ENCODE peak calls at places on chromosomes 7 and 10, in four cellular contexts. Z is mammary epithelial cell, Y is adipocyte, R is aorta. D is an unnamed sample.

GRCh38 chr10:5806745-5807144 is 6.5 kb downstream of the GDI2 start:
- DNase-seq in Y (no peak), R (no peak), Z (no peak), D (no peak)

GRCh38 chr10:62011558-62011957 is 110.1 kb downstream of the ARID5B start:
- DNase-seq in R (no peak), Y (no peak), Z (no peak), D (no peak)

GRCh38 chr10:36451391-36451790 is 674.0 kb upstream of the ANKRD30A start:
- DNase-seq in R (no peak), Z (no peak), Y (no peak), D (no peak)

GRCh38 chr7:121530251-121531174 is 134.4 kb upstream of the FAM3C start:
- DNase-seq in Y (peak; percentile 75), R (no peak), Z (peak; percentile 99), D (peak; percentile 60)

GRCh38 chr10:131083915-131084790 is 227.4 kb downstream of the TCERG1L start:
- DNase-seq in Y (no peak), R (no peak), Z (no peak), D (no peak)

GRCh38 chr10:6178581-6178980 is 24.2 kb upstream of the PFKFB3 start:
- DNase-seq in Z (no peak), R (no peak), Y (no peak), D (no peak)

GRCh38 chr7:90271753-90272152 is 26.8 kb downstream of the CFAP69 start:
- DNase-seq in Z (peak; percentile 7), Y (peak; percentile 84), R (no peak), D (no peak)

GRCh38 chr10:118594392-118595063 is 920 bp downstream of the PRLHR start:
- DNase-seq in Y (no peak), R (peak; percentile 77), Z (peak; percentile 57), D (no peak)

GRCh38 chr7:18469332-18469731 is 26.2 kb upstream of the HDAC9 start:
- DNase-seq in Z (no peak), Y (no peak), R (no peak), D (no peak)

GRCh38 chr7:100157334-100158228 is 942 bp downstream of the TRAPPC14 start:
- DNase-seq in R (no peak), Y (peak; percentile 61), Z (peak; percentile 74), D (no peak)

GRCh38 chr7:7972128-7972527 is 3.5 kb downstream of the GLCCI1 start:
- DNase-seq in Z (no peak), Y (peak; percentile 38), R (no peak), D (no peak)
- H3K4me1 ChIP-seq in Z (peaks cover 2% of the 10 kb centered on the region), Y (peaks cover 17% of the 10 kb centered on the region), R (peaks cover 2% of the 10 kb centered on the region), D (peaks cover 14% of the 10 kb centered on the region)

GRCh38 chr7:150627959-150628358 is 4.2 kb downstream of the GIMAP6 start:
- DNase-seq in R (peak; percentile 59), Z (no peak), Y (no peak), D (no peak)

GRCh38 chr7:150633926-150634325 is 1.7 kb upstream of the GIMAP6 start:
- DNase-seq in Y (no peak), Z (no peak), R (no peak), D (no peak)

GRCh38 chr7:150631866-150632864 is at the start of gene GIMAP6:
- DNase-seq in R (no peak), Y (no peak), Z (no peak), D (no peak)

GRCh38 chr7:150629347-150629746 is 2.8 kb downstream of the GIMAP6 start:
- DNase-seq in Y (no peak), R (peak; percentile 61), Z (no peak), D (no peak)

DNA sequence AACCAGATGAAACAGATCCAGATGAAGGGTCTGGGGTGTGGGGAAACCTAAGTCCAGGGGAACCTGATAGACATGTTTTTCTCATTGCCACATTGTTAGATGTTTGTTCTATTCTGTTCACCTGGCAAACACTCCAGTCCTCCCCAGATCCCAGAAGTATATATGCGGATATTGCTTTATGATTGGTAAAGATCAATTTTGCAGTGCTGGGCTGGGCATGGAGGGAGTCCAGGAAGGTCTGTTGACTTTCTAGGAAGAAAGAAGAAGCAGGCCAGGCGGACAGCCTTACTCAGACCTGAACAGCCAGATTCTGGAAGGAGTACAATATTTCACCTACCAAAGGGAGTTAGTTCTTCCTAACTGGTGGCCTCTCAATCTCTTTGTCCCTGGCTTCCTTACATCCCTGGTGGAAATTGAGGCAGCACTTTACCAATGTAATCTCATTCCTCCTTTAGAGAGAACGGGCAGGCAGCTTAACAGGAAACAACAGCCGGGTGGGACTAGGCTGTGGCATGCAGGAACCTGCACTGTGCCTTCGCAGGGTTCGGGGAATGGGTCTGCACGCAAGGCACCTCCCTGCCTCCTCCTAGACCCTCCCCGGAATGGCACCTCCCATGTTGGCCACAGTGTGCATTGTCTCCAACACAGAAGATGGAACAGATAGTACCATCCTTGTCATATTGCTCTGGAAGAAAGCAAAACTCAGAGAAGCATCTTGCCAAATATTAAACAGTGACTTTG is 931 bp downstream of the GIMAP6 start:
- DNase-seq in Y (no peak), Z (no peak), R (no peak), D (no peak)
- H3K4me1 ChIP-seq in Y (no peaks in the 10 kb centered on the region), Z (no peaks in the 10 kb centered on the region), R (no peaks in the 10 kb centered on the region), D (no peaks in the 10 kb centered on the region)

GRCh38 chr7:30313793-30314192 is 29.4 kb downstream of the ZNRF2 start:
- DNase-seq in R (no peak), Z (no peak), Y (no peak), D (no peak)
- H3K4me1 ChIP-seq in R (no peaks in the 10 kb centered on the region), Z (peaks cover 40% of the 10 kb centered on the region), Y (no peaks in the 10 kb centered on the region), D (peaks cover 35% of the 10 kb centered on the region)

GRCh38 chr10:124674768-124675222 is 69.4 kb downstream of the FAM53B start:
- DNase-seq in Y (no peak), R (no peak), Z (no peak), D (no peak)
- H3K4me1 ChIP-seq in Y (peaks cover 74% of the 10 kb centered on the region), R (no peaks in the 10 kb centered on the region), Z (peaks cover 17% of the 10 kb centered on the region), D (no peaks in the 10 kb centered on the region)

DNA sequence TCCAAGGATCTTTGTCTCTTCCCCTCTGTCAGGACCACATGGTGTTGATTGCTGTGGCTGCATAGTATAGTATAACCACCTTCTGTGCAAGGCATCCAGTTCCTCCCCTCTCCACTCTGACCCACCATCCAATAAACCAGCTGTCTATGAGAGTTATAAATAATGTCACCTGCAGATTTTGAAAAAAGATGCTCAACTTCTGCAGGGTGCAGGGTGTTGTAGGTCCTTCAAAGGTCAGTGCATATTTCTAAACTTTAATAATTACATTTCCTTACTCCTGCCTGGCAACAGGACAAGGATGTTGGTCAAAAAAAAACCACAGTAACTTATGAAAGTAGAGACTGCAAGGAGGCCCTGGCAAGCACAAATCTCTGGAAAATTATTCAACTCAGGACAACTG is 166.2 kb downstream of the PKD1L1 start:
- DNase-seq in R (no peak), Z (no peak), Y (peak; percentile 45), D (no peak)
- H3K4me1 ChIP-seq in R (peaks cover 16% of the 10 kb centered on the region), Z (peaks cover 62% of the 10 kb centered on the region), Y (peaks cover 58% of the 10 kb centered on the region), D (peaks cover 44% of the 10 kb centered on the region)

GRCh38 chr7:41457832-41458437 is 245.0 kb downstream of the INHBA start:
- DNase-seq in R (no peak), Z (no peak), Y (no peak), D (no peak)

GRCh38 chr7:41463770-41464470 is 239.0 kb downstream of the INHBA start:
- DNase-seq in R (no peak), Z (no peak), Y (no peak), D (no peak)

GRCh38 chr7:41459623-41460256 is 243.2 kb downstream of the INHBA start:
- DNase-seq in Y (no peak), R (no peak), Z (no peak), D (no peak)

GRCh38 chr7:41459183-41459582 is 243.7 kb downstream of the INHBA start:
- DNase-seq in Y (no peak), R (no peak), Z (no peak), D (no peak)
- H3K4me1 ChIP-seq in Y (no peaks in the 10 kb centered on the region), R (no peaks in the 10 kb centered on the region), Z (peaks cover 4% of the 10 kb centered on the region), D (no peaks in the 10 kb centered on the region)

DNA sequence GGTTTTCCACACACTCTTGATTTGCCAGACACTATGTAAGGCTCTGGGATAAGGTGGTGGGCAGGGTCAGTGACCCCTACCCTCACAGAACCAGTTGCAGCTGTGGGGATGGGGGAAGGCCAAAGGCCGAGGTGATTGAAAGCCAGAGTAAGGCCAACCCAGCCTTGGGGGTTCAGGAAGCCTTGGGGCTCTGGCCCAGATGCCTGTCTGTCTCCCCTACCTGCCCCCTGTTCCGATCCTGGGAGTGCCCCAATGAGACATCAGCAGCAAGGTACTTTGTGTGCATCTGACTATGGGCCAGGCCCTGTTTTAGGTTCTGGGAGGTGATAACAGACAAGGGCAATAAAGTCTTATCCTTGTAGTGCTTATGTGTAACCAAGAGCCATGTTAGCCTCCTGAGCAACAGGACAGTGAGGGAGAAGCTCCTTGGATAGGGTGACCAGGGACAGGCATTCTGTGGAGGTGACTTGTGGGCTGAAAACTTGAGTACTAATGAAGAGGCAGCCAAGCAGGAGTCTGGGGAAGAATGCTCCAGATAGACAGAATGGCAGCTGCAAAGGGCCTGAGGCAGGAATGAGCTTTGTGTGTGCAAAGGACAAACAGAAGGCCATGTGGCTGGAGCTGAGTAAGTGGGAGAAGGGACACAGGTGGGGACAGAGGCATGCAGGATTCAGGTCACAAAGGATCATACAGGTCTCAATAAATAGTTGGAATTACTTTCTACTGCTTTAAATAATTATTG is 35.4 kb downstream of the TSPAN14 start:
- DNase-seq in Z (no peak), Y (no peak), R (no peak), D (no peak)
- H3K4me1 ChIP-seq in Z (peaks cover 38% of the 10 kb centered on the region), Y (peaks cover 77% of the 10 kb centered on the region), R (peaks cover 4% of the 10 kb centered on the region), D (peaks cover 32% of the 10 kb centered on the region)

GRCh38 chr10:72244573-72245038 is 28.5 kb upstream of the ASCC1 start:
- DNase-seq in Z (no peak), Y (peak; percentile 48), R (no peak), D (no peak)
- H3K4me1 ChIP-seq in Z (peaks cover 54% of the 10 kb centered on the region), Y (peaks cover 62% of the 10 kb centered on the region), R (peaks cover 10% of the 10 kb centered on the region), D (peaks cover 65% of the 10 kb centered on the region)